ENCODE peak calls at places on chromosomes 3 and 15, in five cellular contexts. T is KG1, V is neural progenitor cell, K is HuH-7, R is globus pallidus. J is an unnamed sample.
A peak's percentile ranks its signal among the peaks of the same experiment; 100 is the strongest.

GRCh38 chr15:58410353-58410752 is 21.4 kb upstream of the LIPC start:
- DNase-seq in T (no peak), V (no peak), K (no peak), R (peak; percentile 42), J (no peak)

GRCh38 chr3:128080323-128080898 is 28.2 kb downstream of the SEC61A1 start:
- DNase-seq in T (no peak), V (no peak), K (no peak), R (no peak), J (no peak)

GRCh38 chr3:170128259-170128976 is 53.1 kb downstream of the PHC3 start:
- DNase-seq in T (no peak), V (no peak), K (no peak), R (peak; percentile 22), J (no peak)

GRCh38 chr3:130903412-130903908 is 9.6 kb downstream of the ATP2C1 start:
- DNase-seq in T (no peak), V (no peak), K (no peak), R (no peak), J (no peak)

GRCh38 chr15:98735895-98736617 is 87.7 kb downstream of the IGF1R start:
- DNase-seq in T (no peak), V (no peak), K (no peak), R (no peak), J (no peak)

GRCh38 chr3:177538064-177538742 is 340.9 kb upstream of the TBL1XR1 start:
- DNase-seq in T (no peak), V (no peak), K (no peak), R (peak; percentile 77), J (no peak)

GRCh38 chr3:123076496-123077418 is 9.9 kb downstream of the PDIA5 start:
- DNase-seq in T (no peak), V (no peak), K (no peak), R (no peak), J (no peak)

GRCh38 chr3:97720417-97720816 is 44.1 kb upstream of the ARL6 start:
- DNase-seq in T (no peak), V (no peak), K (no peak), R (no peak), J (no peak)

GRCh38 chr3:130839815-130840214 is 54.1 kb upstream of the ATP2C1 start:
- DNase-seq in T (no peak), V (no peak), K (no peak), R (no peak), J (no peak)

GRCh38 chr15:68204776-68205557 is at the start of gene CALML4:
- DNase-seq in T (no peak), V (no peak), K (peak; percentile 99), R (no peak), J (peak; percentile 88)

GRCh38 chr3:156217674-156218352 is 97.4 kb downstream of the KCNAB1 start:
- DNase-seq in T (no peak), V (peak; percentile 6), K (no peak), R (no peak), J (no peak)

GRCh38 chr3:124333931-124334640 is 342.2 kb upstream of the ROPN1 start:
- DNase-seq in T (no peak), V (no peak), K (no peak), R (no peak), J (no peak)

GRCh38 chr3:141482250-141482937 is 4.4 kb upstream of the RASA2 start:
- DNase-seq in T (no peak), V (no peak), K (no peak), R (no peak), J (no peak)

J was measured in vagina.